ENCODE peak calls at places on chromosomes 1 and 21, in five cellular contexts. One of them, this sample, is unnamed.

GRCh38 chr21:46326110-46326703 is 2.3 kb downstream of the PCNT start:
- DNase-seq in effector memory CD4-positive, alpha-beta T cell: no peak
- DNase-seq in astrocyte: no peak
- DNase-seq in fibroblast of the aortic adventitia: no peak
- DNase-seq in hepatocyte: no peak
- DNase-seq in this sample: peak

GRCh38 chr1:84944767-84945486 is 51.9 kb upstream of the LPAR3 start:
- DNase-seq in effector memory CD4-positive, alpha-beta T cell: peak
- DNase-seq in astrocyte: peak
- DNase-seq in fibroblast of the aortic adventitia: peak
- DNase-seq in hepatocyte: peak
- DNase-seq in this sample: peak

GRCh38 chr1:15325375-15326085 is 78.5 kb downstream of the FHAD1 start:
- DNase-seq in effector memory CD4-positive, alpha-beta T cell: no peak
- DNase-seq in astrocyte: no peak
- DNase-seq in fibroblast of the aortic adventitia: no peak
- DNase-seq in hepatocyte: no peak
- DNase-seq in this sample: no peak

GRCh38 chr21:30340714-30341573 is 3.5 kb upstream of the KRTAP27-1 start:
- DNase-seq in effector memory CD4-positive, alpha-beta T cell: no peak
- DNase-seq in astrocyte: no peak
- DNase-seq in fibroblast of the aortic adventitia: peak
- DNase-seq in hepatocyte: peak
- DNase-seq in this sample: peak

GRCh38 chr1:1550591-1551432 is 10.4 kb upstream of the TMEM240 start:
- DNase-seq in effector memory CD4-positive, alpha-beta T cell: no peak
- DNase-seq in astrocyte: no peak
- DNase-seq in fibroblast of the aortic adventitia: peak
- DNase-seq in hepatocyte: no peak
- DNase-seq in this sample: no peak

GRCh38 chr1:213122514-213122929 is 71.5 kb downstream of the RPS6KC1 start:
- DNase-seq in effector memory CD4-positive, alpha-beta T cell: no peak
- DNase-seq in astrocyte: peak
- DNase-seq in fibroblast of the aortic adventitia: peak
- DNase-seq in hepatocyte: peak
- DNase-seq in this sample: peak

GRCh38 chr1:158121604-158122254 is 59.0 kb upstream of the CD1D start:
- DNase-seq in effector memory CD4-positive, alpha-beta T cell: no peak
- DNase-seq in astrocyte: no peak
- DNase-seq in fibroblast of the aortic adventitia: peak
- DNase-seq in hepatocyte: peak
- DNase-seq in this sample: peak

GRCh38 chr21:24456358-24456757 is 1150.9 kb downstream of the MRPL39 start:
- DNase-seq in effector memory CD4-positive, alpha-beta T cell: no peak
- DNase-seq in astrocyte: no peak
- DNase-seq in fibroblast of the aortic adventitia: no peak
- DNase-seq in hepatocyte: no peak
- DNase-seq in this sample: no peak

GRCh38 chr21:46183910-46184624 is at the start of gene SPATC1L:
- DNase-seq in effector memory CD4-positive, alpha-beta T cell: peak
- DNase-seq in astrocyte: peak
- DNase-seq in fibroblast of the aortic adventitia: peak
- DNase-seq in hepatocyte: peak
- DNase-seq in this sample: peak

GRCh38 chr1:2468041-2468472 is 8.0 kb upstream of the PLCH2 start:
- DNase-seq in effector memory CD4-positive, alpha-beta T cell: peak
- DNase-seq in astrocyte: peak
- DNase-seq in fibroblast of the aortic adventitia: peak
- DNase-seq in hepatocyte: peak
- DNase-seq in this sample: no peak

GRCh38 chr1:50080904-50081586 is 27.7 kb upstream of the ELAVL4 start:
- DNase-seq in effector memory CD4-positive, alpha-beta T cell: no peak
- DNase-seq in astrocyte: no peak
- DNase-seq in fibroblast of the aortic adventitia: no peak
- DNase-seq in hepatocyte: no peak
- DNase-seq in this sample: peak

GRCh38 chr1:53593758-53594380 is 134.7 kb downstream of the DMRTB1 start:
- DNase-seq in effector memory CD4-positive, alpha-beta T cell: no peak
- DNase-seq in astrocyte: no peak
- DNase-seq in fibroblast of the aortic adventitia: no peak
- DNase-seq in hepatocyte: peak
- DNase-seq in this sample: peak

GRCh38 chr1:45394342-45394741 is 54.1 kb upstream of the MUTYH start:
- DNase-seq in effector memory CD4-positive, alpha-beta T cell: no peak
- DNase-seq in astrocyte: no peak
- DNase-seq in fibroblast of the aortic adventitia: no peak
- DNase-seq in hepatocyte: no peak
- DNase-seq in this sample: no peak

GRCh38 chr1:72435025-72435424 is 152.7 kb upstream of the NEGR1 start:
- DNase-seq in effector memory CD4-positive, alpha-beta T cell: no peak
- DNase-seq in astrocyte: peak
- DNase-seq in fibroblast of the aortic adventitia: peak
- DNase-seq in hepatocyte: no peak
- DNase-seq in this sample: peak

GRCh38 chr1:151314137-151314875 is 12.9 kb downstream of the PI4KB start:
- DNase-seq in effector memory CD4-positive, alpha-beta T cell: no peak
- DNase-seq in astrocyte: peak
- DNase-seq in fibroblast of the aortic adventitia: peak
- DNase-seq in hepatocyte: no peak
- DNase-seq in this sample: peak

GRCh38 chr1:79792212-79792575 is 785.7 kb upstream of the ADGRL4 start:
- DNase-seq in effector memory CD4-positive, alpha-beta T cell: no peak
- DNase-seq in astrocyte: peak
- DNase-seq in fibroblast of the aortic adventitia: peak
- DNase-seq in hepatocyte: peak
- DNase-seq in this sample: peak

GRCh38 chr1:63116016-63116415 is 206.4 kb upstream of the FOXD3 start:
- DNase-seq in effector memory CD4-positive, alpha-beta T cell: no peak
- DNase-seq in astrocyte: no peak
- DNase-seq in fibroblast of the aortic adventitia: peak
- DNase-seq in hepatocyte: no peak
- DNase-seq in this sample: peak

GRCh38 chr1:75097686-75098085 is 36.5 kb upstream of the LHX8 start:
- DNase-seq in effector memory CD4-positive, alpha-beta T cell: no peak
- DNase-seq in astrocyte: no peak
- DNase-seq in fibroblast of the aortic adventitia: peak
- DNase-seq in hepatocyte: peak
- DNase-seq in this sample: peak

GRCh38 chr1:168121314-168122029 is 15.3 kb downstream of the GPR161 start:
- DNase-seq in effector memory CD4-positive, alpha-beta T cell: no peak
- DNase-seq in astrocyte: peak
- DNase-seq in fibroblast of the aortic adventitia: peak
- DNase-seq in hepatocyte: peak
- DNase-seq in this sample: peak

GRCh38 chr1:6510493-6510892 is 19.0 kb upstream of the PLEKHG5 start:
- DNase-seq in effector memory CD4-positive, alpha-beta T cell: no peak
- DNase-seq in astrocyte: no peak
- DNase-seq in fibroblast of the aortic adventitia: no peak
- DNase-seq in hepatocyte: no peak
- DNase-seq in this sample: no peak

GRCh38 chr1:53984701-53985100 is 33.3 kb downstream of the LDLRAD1 start:
- DNase-seq in effector memory CD4-positive, alpha-beta T cell: no peak
- DNase-seq in astrocyte: no peak
- DNase-seq in fibroblast of the aortic adventitia: no peak
- DNase-seq in hepatocyte: no peak
- DNase-seq in this sample: no peak

GRCh38 chr1:167328762-167329483 is 108.2 kb downstream of the POU2F1 start:
- DNase-seq in effector memory CD4-positive, alpha-beta T cell: no peak
- DNase-seq in astrocyte: peak
- DNase-seq in fibroblast of the aortic adventitia: no peak
- DNase-seq in hepatocyte: no peak
- DNase-seq in this sample: no peak

GRCh38 chr1:215878128-215878527 is 311.0 kb downstream of the KCTD3 start:
- DNase-seq in effector memory CD4-positive, alpha-beta T cell: no peak
- DNase-seq in astrocyte: peak
- DNase-seq in fibroblast of the aortic adventitia: peak
- DNase-seq in hepatocyte: no peak
- DNase-seq in this sample: peak

GRCh38 chr1:186976700-186977099 is 148.0 kb downstream of the PLA2G4A start:
- DNase-seq in effector memory CD4-positive, alpha-beta T cell: no peak
- DNase-seq in astrocyte: no peak
- DNase-seq in fibroblast of the aortic adventitia: no peak
- DNase-seq in hepatocyte: no peak
- DNase-seq in this sample: no peak

GRCh38 chr1:17861685-17862084 is 106.6 kb downstream of the ACTL8 start:
- DNase-seq in effector memory CD4-positive, alpha-beta T cell: no peak
- DNase-seq in astrocyte: peak
- DNase-seq in fibroblast of the aortic adventitia: no peak
- DNase-seq in hepatocyte: no peak
- DNase-seq in this sample: no peak

GRCh38 chr1:160575112-160575664 is 4.1 kb downstream of the CD84 start:
- DNase-seq in effector memory CD4-positive, alpha-beta T cell: no peak
- DNase-seq in astrocyte: no peak
- DNase-seq in fibroblast of the aortic adventitia: no peak
- DNase-seq in hepatocyte: no peak
- DNase-seq in this sample: no peak

DNA sequence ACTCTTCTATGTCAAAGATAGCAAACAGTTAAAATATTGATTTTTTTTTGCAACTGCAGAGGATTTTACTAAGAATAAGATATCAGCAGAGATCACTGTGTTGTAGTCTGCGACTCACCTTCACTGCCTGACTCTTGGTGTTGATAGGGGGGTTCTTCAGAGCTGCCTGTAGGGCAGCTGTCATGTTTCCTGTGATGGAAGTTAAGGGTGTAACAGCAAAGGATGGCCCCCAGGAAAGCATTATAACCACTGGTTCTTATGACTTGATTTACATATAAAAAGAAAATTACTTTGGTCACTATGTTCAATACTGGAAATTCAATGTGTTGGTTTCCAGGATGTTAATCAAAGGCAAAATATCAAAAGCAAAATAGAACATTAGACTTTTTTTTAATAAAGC is 2.6 kb downstream of the ARPC5 start:
- DNase-seq in effector memory CD4-positive, alpha-beta T cell: no peak
- DNase-seq in astrocyte: no peak
- DNase-seq in fibroblast of the aortic adventitia: no peak
- DNase-seq in hepatocyte: no peak
- DNase-seq in this sample: no peak
- H3K4me3 ChIP-seq in effector memory CD4-positive, alpha-beta T cell: peak
- H3K4me3 ChIP-seq in astrocyte: peak
- H3K4me3 ChIP-seq in fibroblast of the aortic adventitia: peak
- H3K4me3 ChIP-seq in hepatocyte: peak
- H3K4me3 ChIP-seq in this sample: peak

DNA sequence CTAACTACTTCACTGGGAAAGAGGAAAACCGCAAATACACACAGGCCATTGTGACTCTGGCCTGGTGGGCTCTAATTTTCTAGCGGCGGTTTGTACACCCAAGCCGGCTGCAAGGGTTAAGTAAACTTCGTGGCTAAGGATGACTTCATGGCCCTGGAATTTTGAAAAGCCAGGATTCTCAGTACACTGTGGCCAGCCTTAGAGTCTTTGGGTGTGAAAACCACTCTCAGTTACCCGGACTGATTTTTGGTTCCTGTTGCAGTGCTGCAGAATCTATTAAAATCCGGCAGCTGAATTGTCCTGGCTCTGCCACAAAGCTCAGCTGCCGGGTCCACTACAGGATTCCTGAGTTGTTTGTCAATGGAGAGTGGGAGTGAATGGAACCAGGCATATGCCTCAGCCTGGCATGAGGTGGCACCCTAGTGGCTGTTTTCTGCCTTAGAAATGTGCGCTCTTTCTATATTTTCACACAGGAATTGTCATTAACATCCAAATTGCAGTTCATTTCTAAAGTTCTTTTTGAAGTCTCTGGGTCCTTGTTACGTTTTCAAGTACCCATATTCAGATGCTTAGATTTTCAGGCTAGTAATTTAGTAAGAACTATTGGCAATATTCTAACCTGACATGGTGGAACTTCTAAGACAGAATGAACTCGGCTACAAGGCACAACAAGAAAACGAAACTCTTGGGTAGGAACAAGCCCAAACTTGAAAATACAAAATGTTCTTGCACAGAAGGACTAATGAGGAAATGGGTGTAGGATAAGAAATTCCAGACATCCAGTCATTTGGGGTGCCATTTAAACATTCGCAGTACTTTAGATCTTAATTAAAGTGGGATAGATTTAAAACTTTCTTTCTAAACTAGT is 255.9 kb downstream of the NFIA start:
- DNase-seq in effector memory CD4-positive, alpha-beta T cell: no peak
- DNase-seq in astrocyte: peak
- DNase-seq in fibroblast of the aortic adventitia: peak
- DNase-seq in hepatocyte: peak
- DNase-seq in this sample: peak
- H3K4me3 ChIP-seq in effector memory CD4-positive, alpha-beta T cell: no peak
- H3K4me3 ChIP-seq in astrocyte: peak
- H3K4me3 ChIP-seq in fibroblast of the aortic adventitia: peak
- H3K4me3 ChIP-seq in hepatocyte: no peak
- H3K4me3 ChIP-seq in this sample: peak

GRCh38 chr1:43569175-43569574 is 38.5 kb downstream of the PTPRF start:
- DNase-seq in effector memory CD4-positive, alpha-beta T cell: no peak
- DNase-seq in astrocyte: no peak
- DNase-seq in fibroblast of the aortic adventitia: no peak
- DNase-seq in hepatocyte: no peak
- DNase-seq in this sample: no peak

GRCh38 chr1:43564617-43565348 is 34.1 kb downstream of the PTPRF start:
- DNase-seq in effector memory CD4-positive, alpha-beta T cell: no peak
- DNase-seq in astrocyte: no peak
- DNase-seq in fibroblast of the aortic adventitia: no peak
- DNase-seq in hepatocyte: no peak
- DNase-seq in this sample: no peak

GRCh38 chr1:43563779-43564616 is 33.3 kb downstream of the PTPRF start:
- DNase-seq in effector memory CD4-positive, alpha-beta T cell: no peak
- DNase-seq in astrocyte: no peak
- DNase-seq in fibroblast of the aortic adventitia: peak
- DNase-seq in hepatocyte: peak
- DNase-seq in this sample: peak

GRCh38 chr1:43565600-43566360 is 35.1 kb downstream of the PTPRF start:
- DNase-seq in effector memory CD4-positive, alpha-beta T cell: no peak
- DNase-seq in astrocyte: peak
- DNase-seq in fibroblast of the aortic adventitia: peak
- DNase-seq in hepatocyte: peak
- DNase-seq in this sample: no peak

GRCh38 chr1:43566382-43567035 is 35.8 kb downstream of the PTPRF start:
- DNase-seq in effector memory CD4-positive, alpha-beta T cell: no peak
- DNase-seq in astrocyte: no peak
- DNase-seq in fibroblast of the aortic adventitia: no peak
- DNase-seq in hepatocyte: no peak
- DNase-seq in this sample: no peak
- H3K4me3 ChIP-seq in effector memory CD4-positive, alpha-beta T cell: no peak
- H3K4me3 ChIP-seq in astrocyte: peak
- H3K4me3 ChIP-seq in fibroblast of the aortic adventitia: no peak
- H3K4me3 ChIP-seq in hepatocyte: no peak
- H3K4me3 ChIP-seq in this sample: no peak

GRCh38 chr1:200429221-200429751 is 19.4 kb upstream of the ZNF281 start:
- DNase-seq in effector memory CD4-positive, alpha-beta T cell: no peak
- DNase-seq in astrocyte: peak
- DNase-seq in fibroblast of the aortic adventitia: peak
- DNase-seq in hepatocyte: no peak
- DNase-seq in this sample: no peak

GRCh38 chr1:200426196-200426595 is 16.4 kb upstream of the ZNF281 start:
- DNase-seq in effector memory CD4-positive, alpha-beta T cell: no peak
- DNase-seq in astrocyte: no peak
- DNase-seq in fibroblast of the aortic adventitia: no peak
- DNase-seq in hepatocyte: no peak
- DNase-seq in this sample: no peak

GRCh38 chr1:200432586-200432985 is 22.8 kb upstream of the ZNF281 start:
- DNase-seq in effector memory CD4-positive, alpha-beta T cell: no peak
- DNase-seq in astrocyte: no peak
- DNase-seq in fibroblast of the aortic adventitia: no peak
- DNase-seq in hepatocyte: no peak
- DNase-seq in this sample: no peak

GRCh38 chr1:200427744-200428143 is 17.9 kb upstream of the ZNF281 start:
- DNase-seq in effector memory CD4-positive, alpha-beta T cell: no peak
- DNase-seq in astrocyte: no peak
- DNase-seq in fibroblast of the aortic adventitia: no peak
- DNase-seq in hepatocyte: no peak
- DNase-seq in this sample: peak

GRCh38 chr1:200428482-200429205 is 18.8 kb upstream of the ZNF281 start:
- DNase-seq in effector memory CD4-positive, alpha-beta T cell: no peak
- DNase-seq in astrocyte: peak
- DNase-seq in fibroblast of the aortic adventitia: peak
- DNase-seq in hepatocyte: no peak
- DNase-seq in this sample: no peak
- H3K4me3 ChIP-seq in effector memory CD4-positive, alpha-beta T cell: no peak
- H3K4me3 ChIP-seq in astrocyte: no peak
- H3K4me3 ChIP-seq in fibroblast of the aortic adventitia: no peak
- H3K4me3 ChIP-seq in hepatocyte: no peak
- H3K4me3 ChIP-seq in this sample: no peak

This sample was measured in epithelial cell of esophagus.